ENCODE peak calls at places on chromosome 2, in four cellular contexts. O is T-helper 2 cell; D is naive thymus-derived CD8-positive, alpha-beta T cell; M is GOT3. I is an unnamed sample.

GRCh38 chr2:149915151-149915550 is 327.6 kb upstream of the MMADHC start:
- DNase-seq in D (no peak), O (no peak), M (no peak), I (no peak)

GRCh38 chr2:240432820-240433801 is 2.4 kb upstream of the GPC1 start:
- DNase-seq in O (no peak), D (no peak), M (no peak), I (no peak)

GRCh38 chr2:85076618-85077274 is 56.4 kb upstream of the TCF7L1 start:
- DNase-seq in M (no peak), O (no peak), D (no peak), I (no peak)

GRCh38 chr2:127608061-127609011 is 37.6 kb upstream of the GPR17 start:
- DNase-seq in M (no peak), O (no peak), D (no peak), I (no peak)

GRCh38 chr2:75311993-75312392 is 112.7 kb upstream of the TACR1 start:
- DNase-seq in D (no peak), O (peak), M (no peak), I (no peak)

GRCh38 chr2:180990337-180990736 is 9.9 kb downstream of the UBE2E3 start:
- DNase-seq in M (no peak), D (no peak), O (no peak), I (peak)

GRCh38 chr2:66683599-66683998 is 248.7 kb downstream of the MEIS1 start:
- DNase-seq in D (no peak), O (no peak), M (no peak), I (no peak)

GRCh38 chr2:230981704-230982103 is 14.2 kb upstream of the SPATA3 start:
- DNase-seq in M (no peak), O (peak), D (no peak), I (no peak)

GRCh38 chr2:228681426-228681825 is 499.9 kb upstream of the SPHKAP start:
- DNase-seq in D (no peak), O (no peak), M (no peak), I (peak)

GRCh38 chr2:112972423-112973086 is 5.3 kb upstream of the IL36G start:
- DNase-seq in M (no peak), D (no peak), O (no peak), I (no peak)

GRCh38 chr2:237475704-237476107 is 11.3 kb upstream of the MLPH start:
- DNase-seq in D (no peak), M (no peak), O (peak), I (peak)

GRCh38 chr2:64524604-64525322 is 635 bp downstream of the AFTPH start:
- DNase-seq in D (peak), O (peak), M (no peak), I (peak)

GRCh38 chr2:232674491-232674890 is 22.6 kb upstream of the GIGYF2 start:
- DNase-seq in M (no peak), O (no peak), D (no peak), I (no peak)

GRCh38 chr2:127348421-127349000 is 39.3 kb downstream of the MAP3K2 start:
- DNase-seq in M (no peak), D (no peak), O (no peak), I (no peak)

GRCh38 chr2:241067501-241068135 is 34.5 kb downstream of the MTERF4 start:
- DNase-seq in D (no peak), M (no peak), O (no peak), I (no peak)

GRCh38 chr2:33015421-33016142 is 68.8 kb downstream of the LTBP1 start:
- DNase-seq in O (no peak), M (no peak), D (no peak), I (peak)

GRCh38 chr2:241926541-241927311 is 57.2 kb downstream of the RTP5 start:
- DNase-seq in M (no peak), O (no peak), D (no peak), I (no peak)

GRCh38 chr2:203813684-203814083 is 53.9 kb upstream of the CTLA4 start:
- DNase-seq in M (no peak), O (no peak), D (no peak), I (no peak)

GRCh38 chr2:70726947-70727725 is 40.9 kb downstream of the ADD2 start:
- DNase-seq in D (no peak), M (no peak), O (no peak), I (peak)

GRCh38 chr2:46034535-46034934 is 262.7 kb upstream of the EPAS1 start:
- DNase-seq in O (no peak), D (no peak), M (no peak), I (peak)

GRCh38 chr2:115694651-115695050 is 1252.2 kb downstream of the DPP10 start:
- DNase-seq in M (no peak), D (no peak), O (no peak), I (no peak)

GRCh38 chr2:108593547-108594098 is 59.4 kb downstream of the LIMS1 start:
- DNase-seq in M (no peak), O (no peak), D (no peak), I (peak)

GRCh38 chr2:160096414-160096813 is 34.0 kb upstream of the PLA2R1 start:
- DNase-seq in O (peak), D (no peak), M (no peak), I (no peak)

GRCh38 chr2:101330253-101330921 is 21.9 kb upstream of the RNF149 start:
- DNase-seq in O (peak), D (no peak), M (no peak), I (no peak)

GRCh38 chr2:178882666-178883440 is 75.6 kb upstream of the TTN start:
- DNase-seq in M (no peak), D (no peak), O (no peak), I (no peak)

GRCh38 chr2:217370391-217370790 is 510.5 kb upstream of the TNP1 start:
- DNase-seq in O (no peak), D (no peak), M (no peak), I (peak)

GRCh38 chr2:71937401-71937800 is 210.3 kb downstream of the CYP26B1 start:
- DNase-seq in D (no peak), O (no peak), M (no peak), I (no peak)